ENCODE peak calls at places on chromosomes 1 and 21, in ten cellular contexts. J is esophagus squamous epithelium, O is fibroblast of pulmonary artery, Z is NCI-H1092, F is AG04450, K is left colon, L is SK-MEL-5, Q is brain microvascular endothelial cell, X is dorsolateral prefrontal cortex, G is Kasumi-1. S is an unnamed sample.

GRCh38 chr1:18557621-18558465 is 72.8 kb upstream of the PAX7 start:
- DNase-seq in F (no peak), K (peak), G (no peak), O (no peak), L (peak), Z (peak), J (no peak), X (peak), Q (no peak), S (no peak)

GRCh38 chr1:29368936-29369932 is 132.9 kb downstream of the PTPRU start:
- DNase-seq in L (no peak), K (no peak), Q (no peak), F (no peak), X (no peak), O (no peak), J (no peak), Z (no peak), G (no peak), S (no peak)

GRCh38 chr1:216238844-216239243 is 184.4 kb downstream of the USH2A start:
- DNase-seq in G (no peak), X (no peak), O (no peak), J (no peak), F (no peak), L (no peak), K (no peak), Q (no peak), Z (no peak), S (no peak)

GRCh38 chr1:45573231-45573804 is 10.5 kb upstream of the NASP start:
- DNase-seq in K (no peak), X (no peak), Z (no peak), J (no peak), G (no peak), F (no peak), Q (no peak), L (no peak), O (peak), S (no peak)

GRCh38 chr1:201739492-201740085 is 89.4 kb upstream of the IPO9 start:
- DNase-seq in G (peak), O (peak), K (peak), L (no peak), Z (peak), Q (no peak), J (no peak), X (peak), F (no peak), S (peak)

GRCh38 chr1:24910751-24911650 is 19.1 kb downstream of the RUNX3 start:
- DNase-seq in G (no peak), F (no peak), Z (no peak), X (no peak), L (peak), O (no peak), Q (peak), J (no peak), K (peak), S (peak)

GRCh38 chr1:190494451-190494850 is 16.8 kb upstream of the BRINP3 start:
- DNase-seq in X (no peak), O (peak), G (no peak), Z (no peak), F (no peak), J (no peak), Q (no peak), K (no peak), L (no peak), S (no peak)

GRCh38 chr1:54952950-54953718 is 27.3 kb upstream of the TMEM61 start:
- DNase-seq in F (no peak), J (no peak), K (no peak), Z (no peak), X (no peak), Q (peak), G (no peak), L (peak), O (peak), S (no peak)

GRCh38 chr1:108692724-108693655 is 880 bp downstream of the PRPF38B start:
- DNase-seq in Q (peak), O (peak), G (peak), F (peak), Z (peak), K (peak), X (peak), L (peak), J (no peak), S (peak)

GRCh38 chr1:209723761-209724693 is 19.4 kb downstream of the HSD11B1 start:
- DNase-seq in G (no peak), F (no peak), K (no peak), O (no peak), Q (no peak), Z (no peak), J (no peak), X (no peak), L (no peak), S (no peak)

GRCh38 chr21:36209626-36210171 is 53.1 kb downstream of the DOP1B start:
- DNase-seq in Q (peak), K (peak), O (peak), X (no peak), J (no peak), L (peak), F (peak), G (peak), Z (peak), S (peak)

GRCh38 chr1:108747128-108747827 is 804 bp downstream of the STXBP3 start:
- DNase-seq in J (peak), G (peak), Z (peak), X (peak), F (peak), K (peak), L (peak), O (peak), Q (peak), S (no peak)